ENCODE peak calls at places on chromosomes 1 and 21, in eight cellular contexts. Z, J, P, O, M, N, S and X are unnamed samples.

GRCh38 chr1:84450916-84451315 is 28.1 kb upstream of the RPF1 start:
- DNase-seq in M (no peak), Z (no peak), N (no peak), O (no peak), S (no peak), P (no peak), J (no peak), X (no peak)

GRCh38 chr1:204041803-204042505 is 31.0 kb upstream of the SOX13 start:
- DNase-seq in S (no peak), N (no peak), O (no peak), M (no peak), J (no peak), P (no peak), Z (no peak), X (no peak)

GRCh38 chr1:151547119-151547899 is 7.2 kb downstream of the TUFT1 start:
- DNase-seq in P (no peak), M (no peak), J (peak; percentile 88), O (peak; percentile 35), S (no peak), Z (peak; percentile 90), N (peak; percentile 98), X (no peak)

GRCh38 chr1:8381618-8382017 is 63.7 kb downstream of the SLC45A1 start:
- DNase-seq in J (no peak), Z (no peak), S (no peak), N (no peak), M (no peak), O (no peak), P (no peak), X (no peak)

GRCh38 chr1:31038360-31038759 is 27.2 kb downstream of the PUM1 start:
- DNase-seq in P (no peak), J (no peak), O (no peak), M (no peak), Z (no peak), N (no peak), S (no peak), X (no peak)

GRCh38 chr1:57101171-57101570 is 135.4 kb upstream of the C8B start:
- DNase-seq in N (no peak), P (no peak), Z (no peak), S (no peak), J (no peak), M (no peak), O (no peak), X (no peak)

GRCh38 chr1:204077979-204078696 is 5.2 kb downstream of the SOX13 start:
- DNase-seq in M (no peak), N (peak; percentile 83), S (no peak), O (no peak), Z (peak; percentile 96), J (no peak), P (no peak), X (no peak)

GRCh38 chr21:39251326-39251725 is 62.1 kb downstream of the BRWD1 start:
- DNase-seq in Z (no peak), N (no peak), M (no peak), O (no peak), S (no peak), J (no peak), P (no peak), X (no peak)

GRCh38 chr1:214022229-214022791 is 34.5 kb downstream of the PROX1 start:
- DNase-seq in N (no peak), Z (no peak), O (no peak), J (no peak), M (no peak), S (no peak), P (no peak), X (no peak)

GRCh38 chr1:154952664-154953063 is 3.2 kb downstream of the PBXIP1 start:
- DNase-seq in Z (no peak), M (no peak), N (no peak), P (no peak), J (no peak), S (no peak), O (no peak), X (no peak)

GRCh38 chr1:154953611-154954038 is 2.3 kb downstream of the PBXIP1 start:
- DNase-seq in J (no peak), N (no peak), S (no peak), O (no peak), Z (no peak), P (no peak), M (no peak), X (no peak)

GRCh38 chr1:154954541-154954940 is 1.4 kb downstream of the PBXIP1 start:
- DNase-seq in S (no peak), P (no peak), M (no peak), Z (no peak), N (no peak), J (no peak), O (no peak), X (no peak)

GRCh38 chr1:154955039-154955717 is 721 bp downstream of the PBXIP1 start:
- DNase-seq in Z (peak; percentile 89), O (no peak), S (no peak), J (no peak), N (peak; percentile 77), M (peak; percentile 81), P (peak; percentile 75), X (no peak)

DNA sequence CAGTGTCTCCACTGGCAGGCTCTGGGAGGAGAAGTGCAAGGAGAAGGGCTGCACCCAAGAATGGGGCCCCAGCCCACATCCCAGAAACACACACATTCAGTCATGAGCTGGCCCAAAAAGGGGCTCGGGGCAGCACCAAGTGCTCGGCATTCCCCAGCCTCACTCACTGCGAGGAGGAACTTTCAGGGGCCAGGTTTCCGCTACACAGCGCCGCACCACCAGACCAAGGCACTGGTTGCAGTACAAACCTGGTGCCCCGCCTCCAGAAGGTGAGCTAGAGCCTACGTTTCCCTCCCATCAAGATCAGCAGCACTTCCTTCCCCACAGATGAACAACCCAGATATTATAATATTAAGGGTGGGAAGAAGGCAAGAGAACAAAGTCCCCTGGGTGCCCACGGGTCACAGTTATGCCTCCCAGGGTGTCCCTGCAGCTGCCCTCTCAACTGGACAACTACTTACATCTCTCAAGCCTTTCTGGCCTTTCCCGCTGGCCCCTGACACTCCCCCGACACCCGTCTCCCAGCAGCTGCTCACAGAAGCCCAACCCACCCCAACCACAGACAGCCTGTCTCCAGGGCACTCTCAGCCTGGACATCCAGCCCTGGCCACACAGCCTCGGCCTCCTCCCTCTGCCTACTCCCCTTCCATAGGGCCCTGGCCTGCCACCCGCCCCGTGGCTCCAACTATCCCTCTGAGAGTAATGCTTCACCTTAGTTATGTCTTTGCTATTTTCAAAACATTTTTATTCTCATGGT is 3.8 kb downstream of the PBXIP1 start:
- DNase-seq in S (no peak), J (no peak), O (no peak), Z (no peak), P (no peak), N (no peak), M (peak; percentile 49), X (no peak)
- H3K4me3 ChIP-seq in S (peak overlapping the region; percentile 66), J (no peak overlapping the region), O (no peak overlapping the region), Z (no peak overlapping the region), P (no peak overlapping the region), N (no peak overlapping the region), M (no peak overlapping the region), X (no peak overlapping the region)

GRCh38 chr1:218659911-218660677 is 315.0 kb downstream of the TGFB2 start:
- DNase-seq in Z (no peak), S (no peak), N (no peak), O (no peak), M (no peak), P (no peak), J (no peak), X (no peak)

GRCh38 chr1:218658899-218659298 is 313.8 kb downstream of the TGFB2 start:
- DNase-seq in N (no peak), Z (no peak), J (peak; percentile 43), S (no peak), P (no peak), O (no peak), M (no peak), X (no peak)

GRCh38 chr1:218660678-218661053 is 315.5 kb downstream of the TGFB2 start:
- DNase-seq in N (no peak), S (no peak), O (peak; percentile 81), M (no peak), P (no peak), Z (no peak), J (peak; percentile 25), X (peak; percentile 46)

GRCh38 chr1:218658294-218658693 is 313.2 kb downstream of the TGFB2 start:
- DNase-seq in N (no peak), J (no peak), P (no peak), M (no peak), Z (no peak), O (no peak), S (no peak), X (no peak)

DNA sequence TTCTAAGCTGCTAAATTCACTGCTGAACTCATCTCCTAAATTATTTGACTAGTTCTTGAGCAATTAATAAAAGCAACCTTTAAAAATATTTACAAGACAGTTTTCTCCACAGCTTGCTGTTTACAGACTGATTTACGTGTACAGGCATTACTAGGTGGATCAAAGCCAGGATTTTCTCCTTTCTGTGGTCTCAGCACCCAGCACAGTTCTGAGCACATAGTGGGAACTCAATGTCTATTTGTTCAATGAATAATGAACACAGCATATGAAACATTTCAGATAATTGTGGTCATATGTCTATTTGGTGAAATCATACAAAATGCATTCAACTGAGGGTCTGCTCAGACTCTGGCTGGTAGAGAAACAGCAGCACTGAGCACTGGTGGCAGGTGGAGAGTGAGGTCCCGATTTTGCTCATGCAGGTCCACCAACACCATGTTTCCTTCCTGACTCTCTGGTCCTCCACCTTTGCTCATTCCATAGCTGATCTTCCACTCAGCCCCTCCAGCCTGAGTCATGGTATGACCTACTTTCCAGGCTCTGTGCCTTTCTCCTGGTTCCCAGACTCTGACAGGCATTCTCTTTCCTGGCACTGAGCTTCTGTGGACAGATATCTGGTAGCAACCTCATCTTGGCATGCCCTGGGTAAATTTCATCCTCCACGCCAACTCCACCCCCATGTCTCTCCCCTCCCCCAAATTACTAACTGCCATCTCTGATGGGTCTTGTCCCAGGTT is 311.3 kb downstream of the TGFB2 start:
- DNase-seq in O (no peak), Z (no peak), J (no peak), M (no peak), P (no peak), N (no peak), S (no peak), X (no peak)
- H3K4me1 ChIP-seq in O (peaks cover 33% of the 10 kb centered on the region), Z (no peaks in the 10 kb centered on the region), J (peaks cover 67% of the 10 kb centered on the region), M (peaks cover 40% of the 10 kb centered on the region), P (no peaks in the 10 kb centered on the region), N (no peaks in the 10 kb centered on the region), S (no peaks in the 10 kb centered on the region), X (peaks cover 14% of the 10 kb centered on the region)

GRCh38 chr1:232667781-232668101 is 37.8 kb upstream of the SIPA1L2 start:
- DNase-seq in J (no peak), O (no peak), S (no peak), N (no peak), Z (no peak), M (no peak), P (no peak), X (no peak)
- TF ChIP-seq REST in J (no peak), O (no peak), S (no peak), N (no peak), Z (no peak), M (no peak), P (no peak), X (no peak)

DNA sequence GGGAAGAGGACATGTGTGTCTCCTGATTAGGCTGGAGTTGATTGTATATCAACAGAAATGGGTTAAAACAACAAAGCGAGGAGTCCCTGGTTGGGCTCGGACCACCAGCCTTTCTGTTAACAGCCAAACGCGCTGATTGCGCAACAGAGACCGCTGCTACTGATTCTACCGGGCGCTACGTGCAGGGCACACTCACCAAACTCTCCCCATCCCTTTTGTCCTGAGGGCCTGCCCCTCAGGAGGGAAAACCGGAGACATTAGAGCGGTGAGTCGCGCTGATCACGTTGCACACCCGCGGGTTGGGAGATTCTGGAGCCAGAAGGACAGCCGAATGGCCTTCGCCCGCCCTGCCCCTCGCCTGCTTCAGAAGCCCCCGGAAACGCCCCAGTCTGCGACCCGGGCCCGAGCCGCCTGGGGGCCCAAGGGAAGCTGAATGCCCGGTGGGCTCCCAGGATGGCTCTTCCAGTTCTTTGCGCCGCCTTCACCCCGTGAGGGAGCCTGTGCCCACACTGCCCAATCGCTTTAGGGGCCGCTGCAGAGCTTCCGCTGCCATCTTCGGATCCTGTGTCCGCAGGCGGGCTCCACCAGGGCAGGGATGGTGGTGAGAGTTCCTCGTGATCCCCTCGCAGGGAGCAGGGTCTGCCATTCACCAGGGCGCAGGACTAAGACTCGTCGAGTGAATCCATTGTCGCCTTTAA is 165.4 kb upstream of the NBPF11 start:
- DNase-seq in S (no peak), Z (peak; percentile 80), O (no peak), N (no peak), P (no peak), J (no peak), M (no peak), X (no peak)
- H3K4me3 ChIP-seq in S (no peak overlapping the region), Z (peak overlapping the region; percentile 93), O (no peak overlapping the region), N (no peak overlapping the region), P (no peak overlapping the region), J (no peak overlapping the region), M (no peak overlapping the region), X (no peak overlapping the region)